ENCODE peak calls at places on chromosomes 1 and 21, in four cellular contexts. V is IMR-90, Q is H9, E is H1. L is an unnamed sample.

GRCh38 chr1:47683402-47683801 is 245.6 kb downstream of the FOXD2 start:
- DNase-seq in V (no peak), Q (peak; percentile 0), E (peak; percentile 16), L (no peak)

GRCh38 chr1:115282825-115283224 is 55.2 kb downstream of the NGF start:
- DNase-seq in V (no peak), Q (no peak), E (no peak), L (no peak)

GRCh38 chr21:44011123-44011773 is 861 bp upstream of the TRAPPC10 start:
- DNase-seq in V (no peak), Q (peak; percentile 47), E (no peak), L (no peak)

GRCh38 chr1:36397378-36398230 is at the start of gene LSM10:
- DNase-seq in V (peak; percentile 96), Q (peak; percentile 95), E (peak; percentile 94), L (peak; percentile 93)

GRCh38 chr1:242318140-242318539 is 206.4 kb downstream of the PLD5 start:
- DNase-seq in V (no peak), Q (peak; percentile 40), E (no peak), L (no peak)

GRCh38 chr1:212762839-212763238 is 28.7 kb downstream of the NSL1 start:
- DNase-seq in V (no peak), Q (no peak), E (no peak), L (no peak)

GRCh38 chr1:58784758-58785423 is 1.0 kb upstream of the JUN start:
- DNase-seq in V (peak; percentile 94), Q (peak; percentile 68), E (peak; percentile 72), L (no peak)

GRCh38 chr1:91725961-91726704 is 159.8 kb downstream of the TGFBR3 start:
- DNase-seq in V (peak; percentile 97), Q (no peak), E (no peak), L (no peak)

GRCh38 chr1:94919241-94920030 is 7.5 kb downstream of the CNN3 start:
- DNase-seq in V (no peak), Q (no peak), E (no peak), L (no peak)

GRCh38 chr1:107247679-107248078 is 106.8 kb downstream of the NTNG1 start:
- DNase-seq in V (no peak), Q (no peak), E (no peak), L (no peak)

GRCh38 chr1:12469493-12469892 is 148.5 kb downstream of the DHRS3 start:
- DNase-seq in V (no peak), Q (no peak), E (no peak), L (no peak)

GRCh38 chr1:168112673-168113305 is 23.9 kb downstream of the GPR161 start:
- DNase-seq in V (peak; percentile 81), Q (no peak), E (no peak), L (no peak)

GRCh38 chr1:212161231-212161781 is 123.9 kb upstream of the PPP2R5A start:
- DNase-seq in V (peak; percentile 87), Q (no peak), E (no peak), L (no peak)

GRCh38 chr1:151990856-151991198 is 2.8 kb downstream of the S100A10 start:
- DNase-seq in V (peak; percentile 79), Q (no peak), E (no peak), L (no peak)

GRCh38 chr1:56547977-56548376 is 31.4 kb downstream of the PLPP3 start:
- DNase-seq in V (no peak), Q (no peak), E (no peak), L (no peak)

GRCh38 chr1:114551400-114551799 is 30.0 kb downstream of the BCAS2 start:
- DNase-seq in V (no peak), Q (peak; percentile 34), E (no peak), L (no peak)

GRCh38 chr1:63984891-63985290 is 211.1 kb downstream of the ROR1 start:
- DNase-seq in V (no peak), Q (no peak), E (no peak), L (no peak)

GRCh38 chr1:8252266-8252951 is 65.5 kb upstream of the SLC45A1 start:
- DNase-seq in V (no peak), Q (no peak), E (no peak), L (no peak)

GRCh38 chr1:150521196-150521968 is 5.8 kb downstream of the FALEC start:
- DNase-seq in V (no peak), Q (no peak), E (no peak), L (no peak)

GRCh38 chr1:183073320-183073719 is 50.1 kb downstream of the LAMC1 start:
- DNase-seq in V (no peak), Q (no peak), E (no peak), L (no peak)

GRCh38 chr1:183070923-183071618 is 47.9 kb downstream of the LAMC1 start:
- DNase-seq in V (peak; percentile 95), Q (no peak), E (no peak), L (no peak)

GRCh38 chr1:183070234-183070922 is 47.2 kb downstream of the LAMC1 start:
- DNase-seq in V (no peak), Q (no peak), E (no peak), L (no peak)

GRCh38 chr1:183065168-183065670 is 42.0 kb downstream of the LAMC1 start:
- DNase-seq in V (no peak), Q (no peak), E (no peak), L (no peak)

GRCh38 chr1:183069562-183070216 is 46.5 kb downstream of the LAMC1 start:
- DNase-seq in V (no peak), Q (no peak), E (no peak), L (no peak)
- H3K4me2 ChIP-seq in V (no peak overlapping the region), Q (no peak overlapping the region), E (no peak overlapping the region), L (no peak overlapping the region)

GRCh38 chr1:27478098-27478497 is 11.9 kb downstream of the WASF2 start:
- DNase-seq in V (no peak), Q (no peak), E (no peak), L (no peak)
- H3K4me1 ChIP-seq in V (peaks cover 4% of the 10 kb centered on the region), Q (peaks cover 3% of the 10 kb centered on the region), E (no peaks in the 10 kb centered on the region), L (peaks cover 3% of the 10 kb centered on the region)

DNA sequence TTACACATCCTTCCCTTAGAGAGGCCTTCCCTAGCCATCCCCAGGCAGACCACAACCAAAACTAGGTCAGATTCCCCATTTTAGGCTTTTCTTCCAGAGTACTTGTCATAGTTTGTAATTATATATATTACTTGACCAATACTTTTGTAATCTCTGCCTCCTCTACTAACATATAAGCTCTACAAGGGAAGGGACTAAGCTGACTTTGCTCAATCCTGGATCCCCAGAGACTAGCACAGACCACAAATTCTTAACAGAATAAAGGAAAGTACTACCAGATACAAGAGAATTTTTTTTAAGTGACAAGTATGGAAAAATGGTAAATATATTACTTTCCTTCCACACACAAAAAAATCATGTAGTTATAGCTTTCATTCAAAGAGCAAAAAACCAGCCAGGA is 2.0 kb downstream of the ZMYM6 start:
- DNase-seq in V (no peak), Q (no peak), E (no peak), L (no peak)
- H3K18ac ChIP-seq in V (no peak overlapping the region), Q (no peak overlapping the region), E (no peak overlapping the region), L (no peak overlapping the region)

GRCh38 chr1:31605908-31606427 is 11.5 kb upstream of the HCRTR1 start:
- DNase-seq in V (peak; percentile 88), Q (no peak), E (no peak), L (no peak)
- H3K4me2 ChIP-seq in V (no peak overlapping the region), Q (no peak overlapping the region), E (no peak overlapping the region), L (no peak overlapping the region)

DNA sequence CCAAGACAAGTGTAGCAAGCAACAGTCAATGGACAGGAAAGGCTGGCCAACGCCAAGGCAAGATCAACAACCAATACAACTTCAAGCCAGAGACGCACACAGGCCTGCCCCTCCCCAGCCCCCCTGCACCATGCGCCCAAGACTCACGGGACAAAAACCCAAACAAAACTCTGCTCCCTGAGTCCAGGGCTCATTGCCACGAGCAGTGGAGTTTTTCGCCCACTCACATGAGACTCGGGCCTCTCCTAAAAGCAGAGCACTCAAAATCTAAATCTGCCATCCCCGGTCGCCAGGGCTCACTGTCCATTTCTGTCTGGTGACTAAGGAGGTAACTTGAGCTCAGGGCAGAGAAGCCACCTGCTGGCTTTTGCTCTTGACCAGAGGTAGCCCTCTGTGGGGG is 174.8 kb downstream of the CLIC6 start:
- DNase-seq in V (peak; percentile 49), Q (no peak), E (no peak), L (no peak)
- H3K4me1 ChIP-seq in V (peaks cover 45% of the 10 kb centered on the region), Q (no peaks in the 10 kb centered on the region), E (peaks cover 7% of the 10 kb centered on the region), L (peaks cover 18% of the 10 kb centered on the region)

GRCh38 chr21:30315701-30316100 is 4.4 kb downstream of the KRTAP26-1 start:
- DNase-seq in V (no peak), Q (no peak), E (no peak), L (no peak)

GRCh38 chr21:30320215-30320614 is at the start of gene KRTAP26-1:
- DNase-seq in V (no peak), Q (no peak), E (no peak), L (no peak)
- H3K18ac ChIP-seq in V (no peak within 1 kb of the TSS), Q (no peak within 1 kb of the TSS), E (no peak within 1 kb of the TSS), L (peak within 1 kb of the TSS; percentile 15)

GRCh38 chr1:39150779-39151178 is 53.7 kb upstream of the MACF1 start:
- DNase-seq in V (no peak), Q (no peak), E (no peak), L (no peak)

GRCh38 chr1:39154553-39155361 is 49.7 kb upstream of the MACF1 start:
- DNase-seq in V (peak; percentile 88), Q (no peak), E (no peak), L (no peak)

GRCh38 chr1:39151267-39151666 is 53.2 kb upstream of the MACF1 start:
- DNase-seq in V (no peak), Q (no peak), E (no peak), L (no peak)

GRCh38 chr1:39152923-39153322 is 51.6 kb upstream of the MACF1 start:
- DNase-seq in V (no peak), Q (no peak), E (no peak), L (no peak)

GRCh38 chr1:39153684-39154083 is 50.8 kb upstream of the MACF1 start:
- DNase-seq in V (no peak), Q (no peak), E (no peak), L (no peak)
- H3K4me2 ChIP-seq in V (no peak overlapping the region), Q (no peak overlapping the region), E (no peak overlapping the region), L (no peak overlapping the region)